ENCODE peak calls at places on chromosomes 6 and 20, in eight cellular contexts. E, U, M, W, D, P, X and F are unnamed samples. For H3K4me1, the result is how much of the 10 kb centered on the place peaks cover.

GRCh38 chr6:168288781-168289570 is 30.6 kb downstream of the DACT2 start:
- DNase-seq in E (no peak), U (peak), M (no peak), W (no peak), D (no peak), P (no peak), X (no peak), F (no peak)

GRCh38 chr6:77463308-77463880 is at the start of gene HTR1B:
- DNase-seq in E (no peak), U (peak), M (no peak), W (no peak), D (no peak), P (peak), X (no peak), F (no peak)

GRCh38 chr20:44810391-44811149 is at the start of gene RIMS4:
- DNase-seq in E (no peak), U (no peak), M (no peak), W (no peak), D (no peak), P (no peak), X (no peak), F (no peak)

GRCh38 chr6:160887616-160888015 is 104.0 kb upstream of the MAP3K4 start:
- DNase-seq in E (no peak), U (no peak), M (no peak), W (no peak), D (no peak), P (no peak), X (no peak), F (no peak)

GRCh38 chr6:107564223-107564855 is 74.4 kb downstream of the SOBP start:
- DNase-seq in E (no peak), U (no peak), M (no peak), W (no peak), D (no peak), P (no peak), X (no peak), F (no peak)

GRCh38 chr6:155212106-155212505 is 51.7 kb upstream of the CLDN20 start:
- DNase-seq in E (no peak), U (no peak), M (no peak), W (no peak), D (no peak), P (no peak), X (no peak), F (no peak)

GRCh38 chr20:13119583-13119982 is 101.5 kb upstream of the ISM1 start:
- DNase-seq in E (peak), U (no peak), M (no peak), W (peak), D (no peak), P (no peak), X (peak), F (no peak)

GRCh38 chr6:134267917-134268361 is 50.0 kb downstream of the SGK1 start:
- DNase-seq in E (no peak), U (no peak), M (no peak), W (no peak), D (no peak), P (no peak), X (no peak), F (no peak)

GRCh38 chr6:53014034-53014433 is 18.9 kb upstream of the GSTA4 start:
- DNase-seq in E (no peak), U (no peak), M (no peak), W (no peak), D (no peak), P (no peak), X (peak), F (no peak)

GRCh38 chr20:421685-422250 is 13.7 kb downstream of the RBCK1 start:
- DNase-seq in E (no peak), U (peak), M (no peak), W (no peak), D (no peak), P (no peak), X (no peak), F (no peak)

GRCh38 chr20:61929971-61930666 is 135.6 kb downstream of the TAF4 start:
- DNase-seq in E (no peak), U (peak), M (no peak), W (no peak), D (no peak), P (no peak), X (no peak), F (no peak)

GRCh38 chr6:85092224-85092623 is 327.8 kb upstream of the TBX18 start:
- DNase-seq in E (no peak), U (no peak), M (no peak), W (no peak), D (no peak), P (no peak), X (no peak), F (no peak)

GRCh38 chr6:40373267-40373666 is 213.9 kb downstream of the LRFN2 start:
- DNase-seq in E (no peak), U (no peak), M (no peak), W (no peak), D (no peak), P (no peak), X (no peak), F (no peak)

GRCh38 chr6:36671687-36672375 is 6.7 kb upstream of the CDKN1A start:
- DNase-seq in E (no peak), U (no peak), M (no peak), W (no peak), D (no peak), P (no peak), X (no peak), F (no peak)

GRCh38 chr20:45109634-45110033 is 5.3 kb downstream of the WFDC5 start:
- DNase-seq in E (no peak), U (no peak), M (no peak), W (no peak), D (no peak), P (no peak), X (no peak), F (no peak)

GRCh38 chr6:13873288-13874190 is 51.2 kb upstream of the RNF182 start:
- DNase-seq in E (peak), U (no peak), M (peak), W (peak), D (peak), P (peak), X (no peak), F (peak)

GRCh38 chr20:53611449-53611894 is 17.8 kb upstream of the ZNF217 start:
- DNase-seq in E (peak), U (peak), M (no peak), W (no peak), D (peak), P (peak), X (peak), F (no peak)

GRCh38 chr20:51380401-51381385 is 161.8 kb downstream of the NFATC2 start:
- DNase-seq in E (no peak), U (no peak), M (no peak), W (no peak), D (no peak), P (no peak), X (no peak), F (no peak)

GRCh38 chr20:33650111-33650752 is 11.9 kb upstream of the C20orf144 start:
- DNase-seq in E (no peak), U (no peak), M (no peak), W (no peak), D (no peak), P (no peak), X (no peak), F (no peak)

GRCh38 chr20:25510721-25511120 is 74.6 kb downstream of the NINL start:
- DNase-seq in E (no peak), U (peak), M (no peak), W (no peak), D (no peak), P (no peak), X (no peak), F (no peak)

GRCh38 chr6:16136086-16136485 is 7.2 kb downstream of the MYLIP start:
- DNase-seq in E (peak), U (no peak), M (no peak), W (peak), D (no peak), P (no peak), X (no peak), F (peak)

GRCh38 chr6:1110164-1110563 is 201.7 kb upstream of the FOXQ1 start:
- DNase-seq in E (no peak), U (no peak), M (no peak), W (no peak), D (no peak), P (no peak), X (peak), F (no peak)

GRCh38 chr6:45710304-45710821 is 305.3 kb downstream of the CLIC5 start:
- DNase-seq in E (peak), U (no peak), M (no peak), W (no peak), D (no peak), P (peak), X (peak), F (no peak)

GRCh38 chr20:24153101-24154040 is 164.8 kb upstream of the GGTLC1 start:
- DNase-seq in E (no peak), U (no peak), M (no peak), W (no peak), D (no peak), P (no peak), X (no peak), F (no peak)

GRCh38 chr20:58037631-58038030 is 190.8 kb downstream of the ANKRD60 start:
- DNase-seq in E (no peak), U (no peak), M (no peak), W (no peak), D (no peak), P (no peak), X (no peak), F (no peak)

GRCh38 chr6:130697661-130698535 is 129.3 kb upstream of the SMLR1 start:
- DNase-seq in E (peak), U (no peak), M (no peak), W (peak), D (peak), P (peak), X (peak), F (peak)

GRCh38 chr6:3398165-3398562 is 58.7 kb downstream of the SLC22A23 start:
- DNase-seq in E (no peak), U (no peak), M (no peak), W (no peak), D (no peak), P (no peak), X (no peak), F (no peak)
- H3K4me1 ChIP-seq in E (under half), U (under half), M (under half), W (under half), D (under half), P (under half), X (under half), F (under half)

DNA sequence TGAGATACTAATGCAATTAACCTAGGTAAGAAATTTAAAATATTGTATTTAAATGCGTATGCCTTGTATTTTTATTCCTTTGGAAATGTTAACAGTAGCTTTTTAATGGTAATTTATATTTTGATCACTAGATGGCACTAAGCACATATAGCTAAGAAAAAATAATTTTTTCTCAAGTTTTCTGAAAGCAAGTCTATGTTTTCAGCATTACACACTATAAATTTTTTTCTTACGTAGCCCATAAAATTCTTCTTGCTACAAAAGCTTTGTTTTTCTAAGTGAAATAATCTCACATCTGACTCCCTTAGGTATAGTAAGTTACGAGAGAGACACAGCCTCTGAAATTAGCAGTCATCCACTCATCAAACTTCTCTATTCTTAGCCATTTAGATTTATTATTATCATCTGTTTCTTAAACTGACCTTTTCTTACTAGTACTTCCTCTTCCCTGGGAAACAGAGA is 35.7 kb downstream of the TSPYL4 start:
- DNase-seq in E (no peak), U (no peak), M (no peak), W (peak), D (no peak), P (no peak), X (peak), F (no peak)
- H3K27ac ChIP-seq in E (no peak), U (no peak), M (no peak), W (no peak), D (no peak), P (no peak), X (no peak), F (no peak)

GRCh38 chr6:39048481-39049399 is at the start of gene GLP1R:
- DNase-seq in E (no peak), U (peak), M (no peak), W (no peak), D (no peak), P (no peak), X (no peak), F (no peak)
- H3K4me3 ChIP-seq in E (peak), U (peak), M (peak), W (no peak), D (no peak), P (peak), X (no peak), F (no peak)

GRCh38 chr6:32941412-32941784 is 570 bp upstream of the HLA-DMB start:
- DNase-seq in E (peak), U (no peak), M (no peak), W (peak), D (no peak), P (no peak), X (no peak), F (peak)
- H3K4me1 ChIP-seq in E (half or more), U (under half), M (under half), W (half or more), D (under half), P (under half), X (under half), F (under half)

GRCh38 chr20:3313681-3314080 is 74.7 kb upstream of the SLC4A11 start:
- DNase-seq in E (no peak), U (no peak), M (no peak), W (no peak), D (no peak), P (no peak), X (no peak), F (no peak)
- H3K27ac ChIP-seq in E (no peak), U (no peak), M (peak), W (no peak), D (no peak), P (peak), X (no peak), F (no peak)

DNA sequence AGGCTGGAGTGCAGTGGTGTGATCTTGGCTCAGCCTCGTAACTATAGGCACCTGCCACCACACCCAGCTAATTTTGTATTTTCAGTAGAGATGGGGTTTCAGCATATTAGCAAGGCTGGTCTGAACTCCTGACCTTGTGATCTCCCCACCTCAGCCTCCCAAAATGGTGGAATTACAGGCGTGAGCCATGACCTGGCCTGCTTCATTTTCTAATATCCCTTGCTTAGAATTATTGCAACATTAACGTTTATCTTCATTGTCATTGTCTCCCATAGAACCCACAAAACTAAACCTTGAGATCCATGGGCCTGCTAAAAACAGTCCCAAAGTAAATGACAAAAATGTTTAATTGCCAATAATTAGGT is 6.1 kb downstream of the EEF1A1 start:
- DNase-seq in E (no peak), U (no peak), M (no peak), W (peak), D (no peak), P (no peak), X (peak), F (no peak)
- H3K4me3 ChIP-seq in E (no peak), U (no peak), M (no peak), W (no peak), D (no peak), P (no peak), X (no peak), F (no peak)

GRCh38 chr6:105210932-105211531 is 31.2 kb upstream of the POPDC3 start:
- DNase-seq in E (no peak), U (no peak), M (no peak), W (no peak), D (no peak), P (no peak), X (peak), F (no peak)
- H3K4me1 ChIP-seq in E (under half), U (under half), M (under half), W (under half), D (under half), P (under half), X (under half), F (under half)

DNA sequence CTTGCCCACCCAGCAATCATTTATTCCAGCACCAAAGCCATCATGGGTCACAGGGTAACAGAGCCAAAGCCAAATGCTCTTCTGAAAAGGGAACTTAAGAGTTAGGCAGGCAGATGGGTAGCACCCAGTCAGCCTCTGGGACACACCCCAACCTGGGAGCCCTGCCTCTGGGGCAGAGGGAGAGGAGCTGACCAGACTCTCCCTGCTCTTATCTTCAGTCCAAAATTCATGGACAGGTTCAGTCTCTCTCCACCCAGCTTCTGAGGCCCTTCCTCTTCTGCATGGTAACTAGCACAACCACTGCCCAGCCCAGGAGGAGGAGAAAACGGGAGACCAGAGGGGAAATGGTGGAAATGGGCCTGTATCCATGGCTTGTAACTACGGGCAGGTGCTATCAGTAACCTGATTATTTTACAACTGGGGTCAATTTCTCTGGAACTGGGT is 105.4 kb downstream of the NOL4L start:
- DNase-seq in E (no peak), U (no peak), M (no peak), W (no peak), D (no peak), P (no peak), X (no peak), F (no peak)
- H3K27ac ChIP-seq in E (no peak), U (no peak), M (peak), W (no peak), D (no peak), P (peak), X (no peak), F (no peak)

GRCh38 chr6:96809119-96809518 is 28.2 kb downstream of the GPR63 start:
- DNase-seq in E (no peak), U (no peak), M (no peak), W (no peak), D (no peak), P (no peak), X (peak), F (no peak)

GRCh38 chr6:96811136-96811535 is 26.1 kb downstream of the GPR63 start:
- DNase-seq in E (no peak), U (no peak), M (no peak), W (no peak), D (no peak), P (no peak), X (no peak), F (no peak)

GRCh38 chr6:96814581-96814980 is 22.7 kb downstream of the GPR63 start:
- DNase-seq in E (no peak), U (no peak), M (no peak), W (no peak), D (no peak), P (no peak), X (no peak), F (no peak)

GRCh38 chr6:96812077-96812703 is 25.1 kb downstream of the GPR63 start:
- DNase-seq in E (no peak), U (no peak), M (no peak), W (no peak), D (no peak), P (no peak), X (peak), F (no peak)

DNA sequence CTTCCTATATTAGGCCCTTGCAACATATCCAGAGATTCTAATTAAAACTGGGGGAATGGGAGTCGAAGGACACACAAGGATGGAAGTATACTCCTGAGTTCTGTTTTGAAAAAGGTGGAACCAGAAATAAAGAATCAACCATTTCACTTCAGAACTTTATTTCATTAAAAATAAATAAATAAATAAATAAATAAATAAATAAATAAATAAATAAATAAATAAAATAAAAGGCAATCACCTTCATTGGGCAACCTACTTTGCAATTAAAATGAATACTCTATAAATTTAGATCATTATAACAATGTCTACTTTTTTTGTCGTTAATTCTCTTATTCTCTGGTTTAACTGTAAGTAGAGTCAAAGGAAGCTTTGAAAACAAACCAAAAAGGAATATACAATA is 25.6 kb downstream of the GPR63 start:
- DNase-seq in E (no peak), U (no peak), M (no peak), W (no peak), D (no peak), P (no peak), X (no peak), F (no peak)
- H3K4me3 ChIP-seq in E (no peak), U (no peak), M (no peak), W (no peak), D (no peak), P (no peak), X (no peak), F (no peak)

GRCh38 chr6:142821164-142821716 is 123.7 kb downstream of the HIVEP2 start:
- DNase-seq in E (no peak), U (no peak), M (no peak), W (no peak), D (no peak), P (no peak), X (no peak), F (no peak)

GRCh38 chr6:142822383-142822782 is 122.6 kb downstream of the HIVEP2 start:
- DNase-seq in E (no peak), U (no peak), M (no peak), W (no peak), D (no peak), P (no peak), X (no peak), F (no peak)

GRCh38 chr6:142820336-142821016 is 124.5 kb downstream of the HIVEP2 start:
- DNase-seq in E (no peak), U (no peak), M (no peak), W (no peak), D (no peak), P (no peak), X (peak), F (no peak)

GRCh38 chr6:142822882-142823578 is 121.9 kb downstream of the HIVEP2 start:
- DNase-seq in E (no peak), U (no peak), M (no peak), W (no peak), D (no peak), P (no peak), X (no peak), F (no peak)

GRCh38 chr6:142821860-142822259 is 123.1 kb downstream of the HIVEP2 start:
- DNase-seq in E (no peak), U (peak), M (no peak), W (no peak), D (no peak), P (no peak), X (no peak), F (no peak)
- H3K4me1 ChIP-seq in E (under half), U (under half), M (under half), W (half or more), D (under half), P (under half), X (under half), F (under half)